ENCODE peak calls at places on chromosome 5, in nine cellular contexts. S is adipocyte; H is body of pancreas; N is cardiac muscle cell; G is CD8-positive, alpha-beta memory T cell; U is tibial artery; D is neuronal stem cell; L is uterus; E is MM.1S. B is an unnamed sample.

GRCh38 chr5:9519537-9519936 is 26.3 kb downstream of the SEMA5A start:
- DNase-seq in S (peak; percentile 53), H (no peak), N (no peak), G (no peak), U (no peak), D (no peak), L (peak; percentile 42), E (no peak), B (no peak)

GRCh38 chr5:160042674-160043073 is 33.7 kb downstream of the TTC1 start:
- DNase-seq in S (no peak), H (no peak), N (no peak), G (no peak), U (no peak), D (no peak), L (no peak), E (no peak), B (no peak)

GRCh38 chr5:139650689-139651501 is 2.7 kb downstream of the CXXC5 start:
- DNase-seq in S (peak; percentile 76), H (peak; percentile 89), N (peak; percentile 85), G (no peak), U (peak; percentile 91), D (no peak), L (no peak), E (no peak), B (no peak)

GRCh38 chr5:39547548-39548154 is 122.9 kb upstream of the DAB2 start:
- DNase-seq in S (peak; percentile 94), H (peak; percentile 20), N (peak; percentile 75), G (no peak), U (no peak), D (peak; percentile 41), L (peak; percentile 62), E (peak; percentile 69), B (peak; percentile 33)

GRCh38 chr5:55997742-55998351 is 3.1 kb upstream of the IL6ST start:
- DNase-seq in S (peak; percentile 61), H (no peak), N (no peak), G (no peak), U (no peak), D (no peak), L (no peak), E (no peak), B (no peak)

GRCh38 chr5:53983568-53984465 is 326.6 kb downstream of the ARL15 start:
- DNase-seq in S (peak; percentile 22), H (no peak), N (no peak), G (no peak), U (no peak), D (no peak), L (no peak), E (no peak), B (no peak)

GRCh38 chr5:27387535-27388073 is 349.2 kb upstream of the CDH9 start:
- DNase-seq in S (no peak), H (no peak), N (no peak), G (no peak), U (no peak), D (no peak), L (no peak), E (no peak), B (no peak)

GRCh38 chr5:115372121-115372520 is 75.7 kb upstream of the CCDC112 start:
- DNase-seq in S (no peak), H (no peak), N (no peak), G (no peak), U (no peak), D (no peak), L (no peak), E (no peak), B (no peak)

GRCh38 chr5:114361724-114362196 is at the start of gene KCNN2:
- DNase-seq in S (peak; percentile 78), H (peak; percentile 96), N (peak; percentile 92), G (no peak), U (no peak), D (peak; percentile 89), L (peak; percentile 85), E (peak; percentile 94), B (no peak)

GRCh38 chr5:157708866-157709265 is 22.4 kb upstream of the THG1L start:
- DNase-seq in S (peak; percentile 68), H (no peak), N (no peak), G (no peak), U (no peak), D (no peak), L (no peak), E (no peak), B (no peak)

GRCh38 chr5:95861221-95861857 is 38.8 kb upstream of the GLRX start:
- DNase-seq in S (peak; percentile 98), H (peak; percentile 73), N (peak; percentile 30), G (no peak), U (peak; percentile 93), D (no peak), L (peak; percentile 76), E (no peak), B (no peak)

GRCh38 chr5:172696171-172696849 is 55.2 kb downstream of the NEURL1B start:
- DNase-seq in S (no peak), H (no peak), N (no peak), G (no peak), U (peak; percentile 87), D (no peak), L (peak; percentile 61), E (no peak), B (no peak)

GRCh38 chr5:3598236-3598635 is 2.6 kb downstream of the IRX1 start:
- DNase-seq in S (no peak), H (no peak), N (peak; percentile 40), G (no peak), U (no peak), D (no peak), L (no peak), E (no peak), B (no peak)

GRCh38 chr5:19401032-19401431 is 587.0 kb downstream of the CDH18 start:
- DNase-seq in S (no peak), H (no peak), N (no peak), G (no peak), U (no peak), D (no peak), L (no peak), E (no peak), B (no peak)

GRCh38 chr5:134119720-134120119 is 5.2 kb downstream of the TCF7 start:
- DNase-seq in S (no peak), H (no peak), N (no peak), G (no peak), U (no peak), D (no peak), L (no peak), E (no peak), B (no peak)

GRCh38 chr5:1430121-1430795 is 15.0 kb downstream of the SLC6A3 start:
- DNase-seq in S (no peak), H (no peak), N (no peak), G (no peak), U (peak; percentile 35), D (no peak), L (no peak), E (no peak), B (no peak)
- H3K9me3 ChIP-seq in S (peaks cover 48% of the 10 kb centered on the region), H (no peaks in the 10 kb centered on the region), N (peaks cover 3% of the 10 kb centered on the region), G (peaks cover 11% of the 10 kb centered on the region), U (peaks cover 31% of the 10 kb centered on the region), D (peaks cover 26% of the 10 kb centered on the region), L (peaks cover 4% of the 10 kb centered on the region), E (no peaks in the 10 kb centered on the region), B (peaks cover 10% of the 10 kb centered on the region)

GRCh38 chr5:58354827-58355226 is 105.1 kb downstream of the PLK2 start:
- DNase-seq in S (no peak), H (no peak), N (no peak), G (no peak), U (no peak), D (no peak), L (no peak), E (no peak), B (no peak)

GRCh38 chr5:58357121-58357520 is 102.8 kb downstream of the PLK2 start:
- DNase-seq in S (peak; percentile 18), H (no peak), N (no peak), G (no peak), U (no peak), D (no peak), L (no peak), E (no peak), B (no peak)

GRCh38 chr5:58358436-58358835 is 101.5 kb downstream of the PLK2 start:
- DNase-seq in S (peak; percentile 42), H (no peak), N (no peak), G (no peak), U (no peak), D (no peak), L (no peak), E (no peak), B (peak; percentile 30)

GRCh38 chr5:58357799-58358198 is 102.1 kb downstream of the PLK2 start:
- DNase-seq in S (no peak), H (no peak), N (no peak), G (no peak), U (no peak), D (no peak), L (no peak), E (no peak), B (no peak)

GRCh38 chr5:58356662-58357061 is 103.2 kb downstream of the PLK2 start:
- DNase-seq in S (no peak), H (no peak), N (no peak), G (no peak), U (no peak), D (no peak), L (no peak), E (no peak), B (no peak)
- H3K36me3 ChIP-seq in S (no peaks in the 10 kb centered on the region), H (no peaks in the 10 kb centered on the region), N (no peaks in the 10 kb centered on the region), G (no peaks in the 10 kb centered on the region), U (no peaks in the 10 kb centered on the region), D (no peaks in the 10 kb centered on the region), L (no peaks in the 10 kb centered on the region), E (no peaks in the 10 kb centered on the region), B (no peaks in the 10 kb centered on the region)

DNA sequence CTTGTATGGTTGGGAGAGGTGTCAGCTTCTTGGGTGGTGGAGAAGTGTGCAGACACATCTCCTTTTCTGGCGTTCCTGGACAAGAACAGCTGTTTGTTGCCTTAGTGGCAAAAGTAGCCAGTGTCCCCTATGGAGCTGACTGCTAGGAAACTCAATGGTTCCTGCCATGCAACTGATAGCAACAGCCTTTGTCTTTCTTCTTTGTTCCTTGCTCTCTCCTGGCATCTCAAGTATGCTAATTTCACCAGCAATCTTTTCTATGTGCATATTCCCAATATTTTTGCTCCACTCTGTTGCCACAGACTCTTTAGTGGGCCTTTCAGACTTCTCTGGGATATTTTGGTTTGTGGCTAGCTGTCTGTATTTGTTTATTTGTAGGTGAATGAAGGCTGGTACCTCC is 36.7 kb downstream of the FBXO4 start:
- DNase-seq in S (no peak), H (no peak), N (no peak), G (no peak), U (no peak), D (no peak), L (no peak), E (no peak), B (no peak)
- H3K9me3 ChIP-seq in S (peaks cover 36% of the 10 kb centered on the region), H (no peaks in the 10 kb centered on the region), N (no peaks in the 10 kb centered on the region), G (peaks cover 8% of the 10 kb centered on the region), U (peaks cover 12% of the 10 kb centered on the region), D (peaks cover 6% of the 10 kb centered on the region), L (no peaks in the 10 kb centered on the region), E (no peaks in the 10 kb centered on the region), B (no peaks in the 10 kb centered on the region)

DNA sequence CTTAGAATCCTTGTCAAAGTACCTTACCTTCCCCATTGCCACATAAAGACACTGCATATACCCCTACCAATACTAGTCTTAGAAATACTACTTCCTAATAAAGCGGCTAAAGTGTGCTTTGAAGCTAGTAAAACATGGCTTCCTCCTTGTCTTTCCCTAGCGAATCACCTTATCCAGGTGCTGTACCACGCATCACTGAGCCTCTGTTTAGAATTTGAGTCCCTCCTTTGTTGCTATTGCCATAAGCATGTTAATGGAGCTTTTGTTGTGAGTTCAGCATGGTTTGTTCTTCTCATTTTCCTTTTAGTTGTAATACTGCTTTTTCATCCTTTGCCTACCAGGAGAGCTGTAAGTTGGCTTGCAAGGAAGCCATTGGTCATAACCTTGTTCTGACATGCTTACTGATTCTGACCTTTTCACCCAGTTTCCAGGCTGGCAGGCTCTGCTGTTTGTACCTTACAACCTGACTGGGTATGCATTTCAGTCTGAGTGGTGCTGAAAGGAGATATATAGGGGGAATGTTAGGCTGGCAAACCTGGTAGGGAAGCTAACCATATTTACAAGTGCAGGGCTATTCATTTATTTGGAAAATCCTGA is 49.8 kb downstream of the LMNB1 start:
- DNase-seq in S (no peak), H (no peak), N (no peak), G (no peak), U (no peak), D (no peak), L (no peak), E (no peak), B (no peak)
- H3K36me3 ChIP-seq in S (no peaks in the 10 kb centered on the region), H (no peaks in the 10 kb centered on the region), N (peaks cover 61% of the 10 kb centered on the region), G (peaks cover 26% of the 10 kb centered on the region), U (no peaks in the 10 kb centered on the region), D (peaks cover 43% of the 10 kb centered on the region), L (no peaks in the 10 kb centered on the region), E (peaks cover 28% of the 10 kb centered on the region), B (peaks cover 37% of the 10 kb centered on the region)